ENCODE peak calls at places on chromosomes 16 and 17, in eight cellular contexts. L, T, Q, D, J, C, I and S are unnamed samples.

GRCh38 chr17:40873255-40873654 is 6.2 kb upstream of the KRT12 start:
- DNase-seq in L (no peak), T (no peak), Q (no peak), D (no peak), J (no peak), C (no peak), I (no peak), S (no peak)

GRCh38 chr17:36602924-36603384 is 1.6 kb downstream of the MRM1 start:
- DNase-seq in L (peak), T (peak), Q (peak), D (no peak), J (peak), C (peak), I (peak), S (no peak)

GRCh38 chr16:80460004-80460403 is 80.8 kb upstream of the DYNLRB2 start:
- DNase-seq in L (no peak), T (no peak), Q (no peak), D (no peak), J (no peak), C (no peak), I (no peak), S (no peak)

GRCh38 chr16:19837331-19837943 is 47.2 kb downstream of the GPRC5B start:
- DNase-seq in L (no peak), T (no peak), Q (no peak), D (no peak), J (no peak), C (no peak), I (no peak), S (no peak)

GRCh38 chr16:75820672-75821071 is 94.4 kb upstream of the CPHXL start:
- DNase-seq in L (no peak), T (no peak), Q (no peak), D (no peak), J (peak), C (peak), I (peak), S (no peak)

GRCh38 chr16:66300037-66300436 is 66.5 kb upstream of the CDH5 start:
- DNase-seq in L (no peak), T (no peak), Q (no peak), D (no peak), J (no peak), C (no peak), I (no peak), S (no peak)

GRCh38 chr16:14475370-14476139 is 154.5 kb downstream of the PARN start:
- DNase-seq in L (no peak), T (no peak), Q (no peak), D (no peak), J (no peak), C (no peak), I (peak), S (peak)

GRCh38 chr16:11233727-11234376 is 22.2 kb downstream of the SOCS1 start:
- DNase-seq in L (no peak), T (peak), Q (no peak), D (no peak), J (peak), C (peak), I (peak), S (no peak)

GRCh38 chr16:48102083-48103008 is 53.4 kb downstream of the ABCC12 start:
- DNase-seq in L (no peak), T (no peak), Q (no peak), D (no peak), J (no peak), C (no peak), I (no peak), S (no peak)

GRCh38 chr17:78396436-78397335 is 18.2 kb downstream of the PGS1 start:
- DNase-seq in L (no peak), T (no peak), Q (no peak), D (peak), J (no peak), C (no peak), I (no peak), S (no peak)

GRCh38 chr16:52568495-52568894 is 21.6 kb upstream of the TOX3 start:
- DNase-seq in L (no peak), T (no peak), Q (no peak), D (no peak), J (no peak), C (no peak), I (no peak), S (no peak)

GRCh38 chr17:77349976-77350830 is 209.4 kb downstream of the SEC14L1 start:
- DNase-seq in L (no peak), T (no peak), Q (no peak), D (no peak), J (no peak), C (no peak), I (no peak), S (no peak)

GRCh38 chr16:15958703-15959348 is 9.4 kb downstream of the ABCC1 start:
- DNase-seq in L (no peak), T (no peak), Q (no peak), D (no peak), J (no peak), C (peak), I (no peak), S (no peak)

GRCh38 chr16:70468776-70469525 is 14.6 kb downstream of the FCSK start:
- DNase-seq in L (no peak), T (no peak), Q (no peak), D (no peak), J (no peak), C (no peak), I (no peak), S (no peak)

GRCh38 chr17:51164911-51165679 is 1.1 kb upstream of the NME2 start:
- DNase-seq in L (no peak), T (no peak), Q (no peak), D (no peak), J (no peak), C (no peak), I (peak), S (peak)

GRCh38 chr17:55693244-55694216 is 29.1 kb downstream of the TMEM100 start:
- DNase-seq in L (peak), T (no peak), Q (no peak), D (peak), J (no peak), C (peak), I (no peak), S (no peak)

GRCh38 chr16:4511441-4512082 is 27.0 kb downstream of the CDIP1 start:
- DNase-seq in L (peak), T (no peak), Q (no peak), D (peak), J (peak), C (peak), I (no peak), S (peak)

GRCh38 chr16:89346869-89347268 is 129.4 kb downstream of the ZNF778 start:
- DNase-seq in L (no peak), T (no peak), Q (no peak), D (no peak), J (no peak), C (no peak), I (no peak), S (no peak)